ENCODE peak calls at places on chromosome 9, in four cellular contexts. P is gastrocnemius medialis, V is A549, Z is ovary. D is an unnamed sample.

GRCh38 chr9:107119294-107119693 is 163.8 kb upstream of the RAD23B start:
- DNase-seq in P (no peak), V (no peak), Z (no peak), D (no peak)

GRCh38 chr9:71858812-71859211 is 52.2 kb downstream of the ABHD17B start:
- DNase-seq in Z (no peak), V (no peak), P (no peak), D (no peak)

GRCh38 chr9:133239533-133240090 is 30.6 kb upstream of the OBP2B start:
- DNase-seq in Z (no peak), V (no peak), P (no peak), D (no peak)

GRCh38 chr9:79652598-79652997 is 80.8 kb downstream of the TLE4 start:
- DNase-seq in V (no peak), Z (no peak), P (no peak), D (peak)

GRCh38 chr9:35669331-35670145 is 4.2 kb upstream of the CA9 start:
- DNase-seq in V (peak), Z (no peak), P (no peak), D (peak)

GRCh38 chr9:124281934-124282351 is 24.2 kb downstream of the NEK6 start:
- DNase-seq in Z (no peak), V (no peak), P (no peak), D (no peak)

GRCh38 chr9:128125575-128126354 is 1.8 kb downstream of the PTGES2 start:
- DNase-seq in Z (no peak), P (peak), V (no peak), D (no peak)

GRCh38 chr9:20640331-20641187 is 18.3 kb upstream of the MLLT3 start:
- DNase-seq in Z (peak), V (no peak), P (no peak), D (no peak)

GRCh38 chr9:90526386-90526785 is 116.2 kb downstream of the DIRAS2 start:
- DNase-seq in Z (no peak), P (no peak), V (no peak), D (no peak)

GRCh38 chr9:132832171-132832570 is 45.9 kb downstream of the AK8 start:
- DNase-seq in Z (no peak), P (no peak), V (no peak), D (no peak)

GRCh38 chr9:111910428-111910827 is 13.8 kb downstream of the UGCG start:
- DNase-seq in P (no peak), V (no peak), Z (no peak), D (no peak)

GRCh38 chr9:95317119-95317892 is at the start of gene FANCC:
- DNase-seq in P (peak), Z (peak), V (peak), D (peak)
- TF ChIP-seq POLR2A in P (peak), Z (no peak), V (peak), D (peak)

DNA sequence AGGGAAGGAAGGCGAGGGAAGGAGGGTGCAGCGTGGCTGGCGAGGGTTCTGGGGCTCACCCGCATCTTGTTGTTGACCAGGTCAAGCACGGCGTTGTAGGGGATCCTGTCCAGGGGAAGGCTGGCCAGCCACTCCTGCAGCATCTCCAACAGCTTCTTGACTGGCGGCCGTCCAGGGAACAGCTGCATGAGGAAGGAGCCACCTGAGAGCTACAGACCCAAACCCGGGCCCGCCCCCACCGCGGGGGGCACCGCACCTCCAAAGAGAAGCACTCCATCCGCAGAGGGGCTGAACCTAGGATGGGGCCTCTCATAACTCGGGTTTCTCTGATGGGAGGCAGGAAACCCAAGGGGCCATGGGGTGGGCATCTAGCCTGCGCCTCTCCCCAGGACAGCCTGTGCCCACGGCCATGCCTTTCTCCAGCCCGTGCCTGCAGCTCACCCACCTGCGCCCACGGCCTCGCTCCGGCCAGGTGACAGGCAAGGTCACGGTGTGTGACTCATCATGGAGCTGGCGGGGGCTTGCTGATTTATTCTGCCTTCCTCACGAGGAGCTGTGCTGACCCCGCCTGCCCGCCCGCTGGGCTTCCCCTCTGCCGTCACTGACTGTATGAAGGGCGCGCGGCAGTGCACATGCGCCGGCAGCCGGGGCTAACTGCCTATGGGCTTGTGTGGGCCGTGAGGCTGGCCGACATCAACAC is 11.8 kb upstream of the LHX3 start:
- DNase-seq in V (no peak), Z (no peak), P (no peak), D (no peak)
- TF ChIP-seq POLR2A in V (no peak), Z (no peak), P (no peak), D (no peak)

DNA sequence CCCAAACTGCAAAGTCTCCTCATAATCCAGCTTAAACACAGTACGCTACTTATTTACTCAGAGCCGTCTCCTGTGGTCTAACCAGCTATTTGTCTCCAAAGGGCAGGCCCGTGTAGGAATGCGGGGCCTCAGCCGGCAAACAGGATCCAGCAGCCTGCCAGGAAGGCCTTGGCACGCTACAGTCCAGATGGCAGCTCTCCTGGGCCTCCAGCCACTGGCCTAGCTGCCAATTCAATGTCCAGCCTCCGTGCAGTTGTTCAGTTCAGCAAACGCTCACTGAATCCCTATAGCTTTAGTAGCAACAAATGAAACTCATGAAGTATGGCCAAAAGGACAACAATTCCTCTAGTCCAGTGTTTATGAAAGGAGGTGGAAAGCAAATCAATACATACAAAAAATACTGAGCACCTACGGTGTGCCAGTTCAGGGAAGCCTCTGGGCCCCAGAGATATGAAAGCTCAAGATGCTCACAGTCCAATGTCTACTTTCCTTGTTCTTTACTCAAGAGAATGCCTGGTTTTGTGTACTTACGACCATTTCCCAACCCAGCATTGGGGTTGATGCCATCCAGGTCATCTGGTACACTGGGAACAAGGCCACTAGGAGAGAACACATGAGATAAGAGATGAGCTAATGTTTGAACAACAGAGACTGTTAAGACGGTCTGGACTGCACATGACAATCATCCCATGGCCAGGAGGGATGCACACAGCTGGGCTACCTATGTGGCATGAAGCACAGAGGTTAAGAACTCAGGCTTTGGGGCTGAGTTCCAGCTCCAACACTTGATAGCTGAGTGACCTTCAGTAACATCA is 8.3 kb downstream of the CDK5RAP2 start:
- DNase-seq in Z (peak), V (no peak), P (peak), D (no peak)
- TF ChIP-seq POLR2A in Z (no peak), V (no peak), P (no peak), D (no peak)

DNA sequence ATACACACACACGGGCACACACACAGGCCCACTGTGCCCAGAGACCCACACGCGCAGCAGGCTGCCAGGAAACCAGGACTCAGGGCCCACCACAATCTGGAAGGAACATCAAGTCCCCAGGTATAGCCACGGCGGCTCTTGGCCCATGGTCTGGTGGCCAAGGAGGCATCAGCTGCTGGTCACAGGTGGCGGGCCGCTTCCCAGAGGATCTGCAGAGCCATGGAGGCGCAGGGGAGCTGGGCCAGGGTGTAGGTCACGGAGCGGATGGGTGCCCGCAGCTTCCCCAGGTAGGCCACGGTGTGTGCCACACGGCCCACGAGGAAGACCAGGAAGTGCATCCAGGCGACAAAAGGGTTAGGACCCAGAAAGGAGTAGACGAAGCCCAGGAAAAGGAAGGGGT is 13.4 kb downstream of the PTGES start:
- DNase-seq in Z (no peak), P (no peak), V (no peak), D (no peak)
- TF ChIP-seq POLR2A in Z (no peak), P (no peak), V (no peak), D (no peak)

DNA sequence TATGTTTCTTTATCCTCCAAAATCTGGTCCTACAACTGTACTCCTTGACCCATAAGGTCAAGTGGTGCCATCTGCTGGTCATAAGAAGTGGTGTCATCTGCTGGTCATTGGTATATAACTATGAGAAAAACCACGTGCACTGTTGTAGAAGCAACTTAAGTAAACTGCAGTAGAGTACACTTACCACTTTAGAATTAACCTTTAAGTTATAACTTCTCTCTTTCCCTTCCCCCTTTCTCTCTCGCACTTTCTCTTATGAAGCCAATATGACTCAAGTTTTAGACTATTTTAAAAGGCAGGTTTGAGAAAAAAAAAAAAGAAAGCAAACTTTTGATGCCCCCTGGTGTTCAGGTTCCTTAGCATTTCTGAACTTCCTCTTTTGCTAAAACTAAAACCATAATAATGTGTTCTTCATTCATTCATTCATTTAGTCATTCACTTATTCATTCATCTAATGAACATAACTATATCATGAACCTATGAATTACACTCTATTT is 12.8 kb upstream of the MTAP start:
- DNase-seq in P (peak), V (peak), Z (peak), D (no peak)
- TF ChIP-seq POLR2A in P (no peak), V (no peak), Z (no peak), D (no peak)

GRCh38 chr9:74642376-74642775 is 145.2 kb downstream of the RORB start:
- DNase-seq in V (no peak), Z (no peak), P (no peak), D (no peak)
- TF ChIP-seq POLR2A in V (no peak), Z (no peak), P (no peak), D (no peak)

D was measured in H54.